ENCODE peak calls at places on chromosomes 1 and 21, in four cellular contexts. One of them, this sample, is unnamed.
A peak's percentile ranks its signal among the peaks of the same experiment; 100 is the strongest.

GRCh38 chr1:221031015-221031889 is 152.0 kb downstream of the HLX start:
- DNase-seq in Karpas-422: no peak
- DNase-seq in NCI-H774: no peak
- DNase-seq in 8988T: no peak
- DNase-seq in this sample: no peak

GRCh38 chr1:241591317-241591716 is 48.9 kb downstream of the CHML start:
- DNase-seq in NCI-H774: no peak
- DNase-seq in 8988T: no peak
- DNase-seq in Karpas-422: no peak
- DNase-seq in this sample: no peak

GRCh38 chr1:243739335-243740003 is 110.6 kb downstream of the AKT3 start:
- DNase-seq in NCI-H774: no peak
- DNase-seq in 8988T: no peak
- DNase-seq in Karpas-422: no peak
- DNase-seq in this sample: no peak

GRCh38 chr1:98437540-98437939 is 224.0 kb upstream of the SNX7 start:
- DNase-seq in NCI-H774: no peak
- DNase-seq in Karpas-422: no peak
- DNase-seq in 8988T: no peak
- DNase-seq in this sample: no peak

GRCh38 chr1:161390559-161390858 is 22.8 kb upstream of the CFAP126 start:
- DNase-seq in Karpas-422: no peak
- DNase-seq in 8988T: no peak
- DNase-seq in NCI-H774: peak; percentile 39
- DNase-seq in this sample: no peak

GRCh38 chr1:97832490-97832889 is 88.3 kb downstream of the DPYD start:
- DNase-seq in NCI-H774: no peak
- DNase-seq in Karpas-422: peak; percentile 84
- DNase-seq in 8988T: no peak
- DNase-seq in this sample: no peak

GRCh38 chr1:248268178-248268577 is 9.6 kb downstream of the OR2T33 start:
- DNase-seq in 8988T: no peak
- DNase-seq in NCI-H774: no peak
- DNase-seq in Karpas-422: no peak
- DNase-seq in this sample: no peak

GRCh38 chr1:161119017-161119378 is 1.1 kb downstream of the NIT1 start:
- DNase-seq in 8988T: no peak
- DNase-seq in NCI-H774: no peak
- DNase-seq in Karpas-422: peak; percentile 75
- DNase-seq in this sample: no peak

GRCh38 chr1:84363019-84363418 is 35.3 kb upstream of the DNASE2B start:
- DNase-seq in 8988T: no peak
- DNase-seq in NCI-H774: peak; percentile 17
- DNase-seq in Karpas-422: no peak
- DNase-seq in this sample: no peak

GRCh38 chr1:43503534-43503933 is 27.1 kb upstream of the PTPRF start:
- DNase-seq in Karpas-422: no peak
- DNase-seq in NCI-H774: no peak
- DNase-seq in 8988T: no peak
- DNase-seq in this sample: no peak

GRCh38 chr1:202987922-202988583 is 19.1 kb upstream of the TMEM183A start:
- DNase-seq in 8988T: no peak
- DNase-seq in NCI-H774: no peak
- DNase-seq in Karpas-422: no peak
- DNase-seq in this sample: no peak

GRCh38 chr1:2358072-2358471 is 33.3 kb downstream of the MORN1 start:
- DNase-seq in 8988T: no peak
- DNase-seq in NCI-H774: no peak
- DNase-seq in Karpas-422: no peak
- DNase-seq in this sample: no peak

GRCh38 chr1:19384113-19384512 is 72.0 kb downstream of the SLC66A1 start:
- DNase-seq in NCI-H774: no peak
- DNase-seq in Karpas-422: no peak
- DNase-seq in 8988T: no peak
- DNase-seq in this sample: no peak

GRCh38 chr1:91032349-91032748 is 10.5 kb upstream of the ZNF644 start:
- DNase-seq in Karpas-422: no peak
- DNase-seq in 8988T: no peak
- DNase-seq in NCI-H774: no peak
- DNase-seq in this sample: no peak

GRCh38 chr21:34602061-34602460 is 12.9 kb downstream of the RCAN1 start:
- DNase-seq in NCI-H774: no peak
- DNase-seq in 8988T: no peak
- DNase-seq in Karpas-422: no peak
- DNase-seq in this sample: no peak

GRCh38 chr1:40638097-40639036 is 27.1 kb downstream of the RIMS3 start:
- DNase-seq in NCI-H774: no peak
- DNase-seq in 8988T: no peak
- DNase-seq in Karpas-422: no peak
- DNase-seq in this sample: no peak

GRCh38 chr1:95207223-95207935 is 26.6 kb upstream of the RWDD3 start:
- DNase-seq in NCI-H774: no peak
- DNase-seq in 8988T: no peak
- DNase-seq in Karpas-422: no peak
- DNase-seq in this sample: no peak

GRCh38 chr1:205528887-205529825 is 24.7 kb downstream of the CDK18 start:
- DNase-seq in Karpas-422: peak; percentile 92
- DNase-seq in 8988T: peak; percentile 94
- DNase-seq in NCI-H774: peak; percentile 38
- DNase-seq in this sample: no peak

GRCh38 chr1:214551436-214552173 is at the start of gene PTPN14:
- DNase-seq in NCI-H774: peak; percentile 42
- DNase-seq in 8988T: peak; percentile 92
- DNase-seq in Karpas-422: no peak
- DNase-seq in this sample: peak; percentile 86

GRCh38 chr1:167762061-167762746 is 40.4 kb downstream of the MPZL1 start:
- DNase-seq in Karpas-422: no peak
- DNase-seq in 8988T: no peak
- DNase-seq in NCI-H774: no peak
- DNase-seq in this sample: no peak

GRCh38 chr1:23957096-23957495 is 2.5 kb upstream of the PNRC2 start:
- DNase-seq in Karpas-422: no peak
- DNase-seq in 8988T: no peak
- DNase-seq in NCI-H774: no peak
- DNase-seq in this sample: no peak

GRCh38 chr1:158506369-158506987 is 34.5 kb downstream of the OR10R2 start:
- DNase-seq in NCI-H774: no peak
- DNase-seq in Karpas-422: peak; percentile 81
- DNase-seq in 8988T: no peak
- DNase-seq in this sample: no peak

GRCh38 chr1:1171551-1172340 is 1.9 kb upstream of the TTLL10 start:
- DNase-seq in NCI-H774: no peak
- DNase-seq in 8988T: no peak
- DNase-seq in Karpas-422: no peak
- DNase-seq in this sample: no peak

GRCh38 chr1:226786550-226786949 is 47.5 kb upstream of the ITPKB start:
- DNase-seq in NCI-H774: no peak
- DNase-seq in Karpas-422: no peak
- DNase-seq in 8988T: no peak
- DNase-seq in this sample: no peak

GRCh38 chr21:34510148-34511142 is 1.6 kb downstream of the KCNE1 start:
- DNase-seq in 8988T: peak; percentile 53
- DNase-seq in NCI-H774: peak; percentile 16
- DNase-seq in Karpas-422: peak; percentile 87
- DNase-seq in this sample: no peak

GRCh38 chr1:1347663-1348419 is 1.4 kb downstream of the DVL1 start:
- DNase-seq in NCI-H774: no peak
- DNase-seq in Karpas-422: peak; percentile 79
- DNase-seq in 8988T: peak; percentile 72
- DNase-seq in this sample: no peak

GRCh38 chr1:61606448-61607312 is 118.3 kb downstream of the TM2D1 start:
- DNase-seq in Karpas-422: no peak
- DNase-seq in NCI-H774: no peak
- DNase-seq in 8988T: no peak
- DNase-seq in this sample: no peak

GRCh38 chr1:205588691-205589445 is 42.9 kb downstream of the ELK4 start:
- DNase-seq in 8988T: no peak
- DNase-seq in NCI-H774: no peak
- DNase-seq in Karpas-422: peak; percentile 80
- DNase-seq in this sample: no peak

GRCh38 chr21:15744926-15745325 is 15.1 kb downstream of the USP25 start:
- DNase-seq in NCI-H774: no peak
- DNase-seq in 8988T: no peak
- DNase-seq in Karpas-422: no peak
- DNase-seq in this sample: no peak

GRCh38 chr21:32306021-32306780 is 7.5 kb downstream of the MRAP start:
- DNase-seq in Karpas-422: no peak
- DNase-seq in NCI-H774: no peak
- DNase-seq in 8988T: no peak
- DNase-seq in this sample: no peak

GRCh38 chr1:215082532-215083407 is at the start of gene KCNK2:
- DNase-seq in 8988T: peak; percentile 23
- DNase-seq in Karpas-422: no peak
- DNase-seq in NCI-H774: peak; percentile 54
- DNase-seq in this sample: no peak

GRCh38 chr1:225460737-225461532 is 33.1 kb upstream of the LBR start:
- DNase-seq in Karpas-422: no peak
- DNase-seq in 8988T: no peak
- DNase-seq in NCI-H774: no peak
- DNase-seq in this sample: no peak

GRCh38 chr1:182259229-182259872 is 132.2 kb downstream of the GLUL start:
- DNase-seq in 8988T: no peak
- DNase-seq in Karpas-422: no peak
- DNase-seq in NCI-H774: no peak
- DNase-seq in this sample: no peak

GRCh38 chr1:221356693-221357092 is 385.2 kb downstream of the DUSP10 start:
- DNase-seq in NCI-H774: no peak
- DNase-seq in Karpas-422: no peak
- DNase-seq in 8988T: no peak
- DNase-seq in this sample: no peak

GRCh38 chr1:226709942-226710341 is 29.1 kb downstream of the ITPKB start:
- DNase-seq in 8988T: no peak
- DNase-seq in NCI-H774: no peak
- DNase-seq in Karpas-422: no peak
- DNase-seq in this sample: no peak

GRCh38 chr1:41387667-41388091 is 26.4 kb downstream of the FOXO6 start:
- DNase-seq in 8988T: no peak
- DNase-seq in Karpas-422: no peak
- DNase-seq in NCI-H774: peak; percentile 82
- DNase-seq in this sample: no peak

GRCh38 chr1:25106352-25106751 is 126.0 kb downstream of the SYF2 start:
- DNase-seq in NCI-H774: no peak
- DNase-seq in 8988T: no peak
- DNase-seq in Karpas-422: no peak
- DNase-seq in this sample: no peak

GRCh38 chr1:168867941-168868634 is 139.1 kb upstream of the DPT start:
- DNase-seq in NCI-H774: no peak
- DNase-seq in Karpas-422: no peak
- DNase-seq in 8988T: no peak
- DNase-seq in this sample: no peak

GRCh38 chr1:88730995-88731394 is 46.9 kb downstream of the PKN2 start:
- DNase-seq in Karpas-422: no peak
- DNase-seq in NCI-H774: no peak
- DNase-seq in 8988T: no peak
- DNase-seq in this sample: no peak